ENCODE peak calls at places on chromosomes 6 and 20, in four cellular contexts. E is CD8-positive, alpha-beta memory T cell; P is thyroid gland; S is SK-N-SH. G is an unnamed sample.

GRCh38 chr6:143103916-143104315 is 43.2 kb downstream of the AIG1 start:
- DNase-seq in E (no peak), P (no peak), S (no peak), G (no peak)

GRCh38 chr6:30685977-30686907 is at the start of gene PPP1R18:
- DNase-seq in E (peak; percentile 62), P (peak; percentile 74), S (peak; percentile 84), G (peak; percentile 73)

GRCh38 chr20:13111249-13111911 is 102.6 kb downstream of the SPTLC3 start:
- DNase-seq in E (no peak), P (no peak), S (no peak), G (no peak)

GRCh38 chr6:131602913-131603312 is 25.1 kb downstream of the MED23 start:
- DNase-seq in E (no peak), P (no peak), S (no peak), G (peak; percentile 67)

GRCh38 chr6:78487401-78487800 is 379.9 kb upstream of the IRAK1BP1 start:
- DNase-seq in E (no peak), P (no peak), S (no peak), G (no peak)

GRCh38 chr20:43919686-43920403 is 5.2 kb downstream of the TOX2 start:
- DNase-seq in E (no peak), P (no peak), S (no peak), G (no peak)

GRCh38 chr6:134422426-134423231 is 104.7 kb upstream of the SGK1 start:
- DNase-seq in E (no peak), P (no peak), S (no peak), G (peak; percentile 97)

GRCh38 chr6:3449750-3450305 is 7.0 kb downstream of the SLC22A23 start:
- DNase-seq in E (no peak), P (no peak), S (no peak), G (no peak)

GRCh38 chr6:140269766-140270165 is 895.3 kb upstream of the CITED2 start:
- DNase-seq in E (no peak), P (no peak), S (no peak), G (peak; percentile 38)

GRCh38 chr6:112189494-112189893 is 64.9 kb downstream of the LAMA4 start:
- DNase-seq in E (no peak), P (no peak), S (no peak), G (no peak)

DNA sequence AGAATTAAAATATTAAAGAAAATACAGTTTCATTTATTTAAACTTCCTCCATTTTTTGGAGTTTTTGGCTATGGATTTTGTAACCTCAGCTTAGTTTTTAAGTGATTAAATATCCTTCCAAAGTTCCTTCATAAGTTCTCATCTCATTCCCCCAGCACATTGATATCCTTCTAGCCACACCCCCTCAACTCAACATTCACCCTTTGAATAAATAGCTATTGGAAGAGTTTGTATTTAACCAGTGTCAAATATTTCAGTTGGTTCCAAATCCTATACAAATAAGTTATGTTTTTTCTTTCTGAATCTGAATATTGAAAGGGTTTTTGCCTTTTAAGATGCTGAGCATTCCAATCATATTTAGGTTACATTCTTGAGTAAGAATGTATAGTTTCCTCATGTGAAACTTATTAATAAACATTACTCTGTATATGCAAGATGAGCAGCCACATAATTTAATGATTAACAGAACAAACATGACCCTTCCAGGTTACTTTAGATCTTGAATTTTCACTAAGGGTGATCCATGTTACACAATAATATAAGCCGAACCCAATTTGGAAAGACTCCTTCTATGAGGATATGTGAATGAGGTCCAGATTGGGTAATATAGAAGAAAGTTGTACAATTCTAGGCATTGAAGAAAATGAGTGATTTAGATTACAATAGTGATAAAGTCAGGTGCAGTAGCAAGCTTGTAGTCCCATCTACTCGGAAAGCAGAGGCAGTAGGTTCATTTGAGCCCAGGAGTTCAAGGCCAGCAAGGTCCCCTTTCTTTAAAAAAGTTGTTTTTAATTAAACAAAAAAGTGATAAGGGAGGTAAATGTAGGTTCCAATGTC is 13.6 kb downstream of the GLYATL3 start:
- DNase-seq in E (no peak), P (no peak), S (no peak), G (no peak)
- H3K4me1 ChIP-seq in E (no peaks in the 10 kb centered on the region), P (no peaks in the 10 kb centered on the region), S (no peaks in the 10 kb centered on the region), G (no peaks in the 10 kb centered on the region)

DNA sequence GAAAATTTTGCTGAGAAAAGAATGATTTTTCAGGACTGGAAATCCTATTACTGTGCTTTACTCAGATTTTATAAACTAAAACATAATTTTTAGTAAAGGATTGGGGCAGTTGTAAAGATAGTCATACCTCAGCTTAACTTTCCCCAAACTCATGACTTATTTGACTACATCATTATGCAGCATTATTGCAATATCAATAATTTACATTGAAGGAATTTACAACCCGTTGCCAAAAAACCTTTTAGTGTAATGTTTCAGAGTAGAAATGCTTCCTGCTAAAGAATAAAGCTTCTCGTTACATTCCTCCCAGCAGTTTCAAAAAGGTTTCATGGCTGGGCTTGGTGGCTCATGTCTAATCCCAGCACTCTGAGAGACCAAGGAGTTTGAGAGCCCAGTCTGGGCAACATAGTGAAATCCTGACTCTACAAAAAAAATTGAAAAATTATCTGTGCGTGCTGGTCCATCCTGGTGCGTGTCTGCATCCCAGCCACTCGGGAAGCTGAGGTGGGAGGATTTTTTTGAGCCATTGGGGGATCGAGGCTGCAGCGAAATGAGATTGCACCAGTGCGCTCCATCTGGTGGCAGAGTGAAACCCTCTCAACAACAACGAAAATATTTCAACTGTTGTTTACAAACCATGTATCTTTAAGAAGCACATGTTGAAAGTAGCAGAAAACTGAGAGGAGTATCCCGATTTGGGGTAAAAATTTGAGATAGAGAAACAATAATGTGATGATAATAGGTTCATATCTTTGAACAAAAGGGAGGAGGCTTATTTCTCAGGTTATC is 4.4 kb downstream of the AMD1 start:
- DNase-seq in E (peak; percentile 34), P (no peak), S (peak; percentile 60), G (peak; percentile 45)
- H3K4me1 ChIP-seq in E (peaks cover 68% of the 10 kb centered on the region), P (peaks cover 53% of the 10 kb centered on the region), S (peaks cover 33% of the 10 kb centered on the region), G (peaks cover 54% of the 10 kb centered on the region)

DNA sequence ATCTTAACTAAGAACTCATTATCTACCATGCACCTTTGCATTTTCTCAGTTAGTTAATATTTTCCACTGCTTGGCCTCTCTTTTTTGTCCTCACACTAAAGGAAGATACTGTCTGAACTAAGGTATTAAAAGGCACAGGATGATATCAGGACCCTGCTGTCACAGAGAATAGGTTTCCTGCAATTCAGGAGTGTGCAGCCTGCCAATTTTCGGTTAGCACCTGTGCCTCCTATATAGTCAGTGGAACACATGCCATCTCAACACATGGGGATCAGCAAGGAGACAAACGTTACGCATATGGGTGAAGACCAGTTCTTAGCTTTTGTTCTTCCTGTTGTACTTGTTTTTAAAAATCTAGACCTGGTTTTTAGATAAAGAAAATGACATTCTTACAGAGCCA is 71.0 kb downstream of the FUT9 start:
- DNase-seq in E (no peak), P (no peak), S (no peak), G (no peak)
- H3K4me1 ChIP-seq in E (no peaks in the 10 kb centered on the region), P (no peaks in the 10 kb centered on the region), S (no peaks in the 10 kb centered on the region), G (no peaks in the 10 kb centered on the region)

DNA sequence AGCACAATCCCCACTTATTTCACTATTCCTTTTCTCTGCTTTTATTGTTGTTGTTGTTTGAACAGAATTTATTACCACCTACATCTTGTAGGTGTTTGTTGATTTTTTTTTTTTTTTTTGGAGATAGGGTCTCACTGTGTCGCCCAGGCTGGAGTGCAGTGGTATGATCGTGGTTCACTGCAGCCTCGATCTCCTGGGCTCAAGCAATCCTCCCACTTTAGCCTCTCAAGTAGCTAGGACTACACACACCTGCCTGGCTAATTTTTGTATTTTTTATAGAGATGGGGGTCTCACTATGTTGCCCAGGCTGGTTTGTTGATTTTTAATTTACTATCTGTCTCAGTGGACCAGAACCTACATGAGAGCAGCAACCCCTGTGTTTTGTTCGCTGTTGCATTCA is 3.6 kb downstream of the ZSCAN12 start:
- DNase-seq in E (no peak), P (no peak), S (no peak), G (no peak)
- H3K4me1 ChIP-seq in E (peaks cover 47% of the 10 kb centered on the region), P (peaks cover 4% of the 10 kb centered on the region), S (peaks cover 13% of the 10 kb centered on the region), G (peaks cover 6% of the 10 kb centered on the region)

GRCh38 chr6:150377211-150377781 is 8.5 kb downstream of the IYD start:
- DNase-seq in E (no peak), P (peak; percentile 98), S (no peak), G (peak; percentile 26)

DNA sequence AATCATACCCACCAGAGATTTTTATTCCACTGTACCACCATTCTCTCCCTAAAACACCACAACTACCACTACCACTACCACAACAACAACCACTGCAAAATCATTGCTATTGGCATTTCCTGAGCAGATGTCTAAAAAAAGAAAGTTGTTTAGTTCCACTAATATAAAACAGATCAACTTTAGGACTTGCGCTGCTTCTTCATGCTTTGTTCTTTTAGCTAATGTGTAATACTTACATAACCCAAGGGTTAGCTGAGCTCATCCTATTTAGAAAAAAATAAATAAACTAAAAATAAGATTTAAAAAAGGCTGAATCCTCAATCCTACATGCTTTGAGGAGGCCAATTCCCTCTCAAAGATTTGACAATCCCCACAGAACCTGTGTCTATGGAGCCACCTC is 11.4 kb downstream of the IYD start:
- DNase-seq in E (no peak), P (no peak), S (no peak), G (no peak)
- H3K4me1 ChIP-seq in E (no peaks in the 10 kb centered on the region), P (peaks cover 47% of the 10 kb centered on the region), S (no peaks in the 10 kb centered on the region), G (no peaks in the 10 kb centered on the region)

G was measured in cardiac muscle cell.